ENCODE peak calls at places on chromosomes 2 and 18, in nine cellular contexts. L is putamen, V is activated T-cell treated with anti-CD3 and anti-CD28 coated beads for 1 hour, O is M059J, G is NCI-H1092 treated with DMSO at 0.1 percent for 48 hours, J is neural crest cell, D is uterus, Y is AG09319, F is adrenal gland. N is an unnamed sample.

GRCh38 chr2:197577446-197577845 is 61.6 kb downstream of the MOB4 start:
- DNase-seq in V (no peak), J (no peak), F (no peak), G (no peak), D (no peak), L (no peak), Y (no peak), O (no peak), N (no peak)

GRCh38 chr2:50444286-50444685 is 587.6 kb downstream of the NRXN1 start:
- DNase-seq in G (peak), L (no peak), O (peak), Y (no peak), F (no peak), V (no peak), D (no peak), J (no peak), N (no peak)

GRCh38 chr2:64730551-64731305 is 77.0 kb upstream of the SERTAD2 start:
- DNase-seq in V (no peak), F (peak), L (peak), J (no peak), O (peak), D (peak), G (peak), Y (peak), N (no peak)

GRCh38 chr2:95323347-95324155 is 26.4 kb downstream of the KCNIP3 start:
- DNase-seq in F (no peak), O (peak), Y (no peak), J (no peak), D (no peak), V (no peak), G (no peak), L (no peak), N (peak)

GRCh38 chr2:109692013-109692738 is 78.0 kb downstream of the SOWAHC start:
- DNase-seq in L (no peak), V (no peak), D (peak), J (no peak), G (no peak), Y (no peak), F (no peak), O (no peak), N (no peak)

GRCh38 chr2:39719317-39719716 is 53.6 kb downstream of the TMEM178A start:
- DNase-seq in O (peak), L (peak), V (no peak), F (peak), G (no peak), J (no peak), Y (no peak), D (no peak), N (no peak)

GRCh38 chr2:119453972-119454593 is 22.4 kb downstream of the TMEM37 start:
- DNase-seq in D (no peak), L (no peak), G (no peak), F (no peak), J (no peak), Y (no peak), O (no peak), V (no peak), N (no peak)

GRCh38 chr18:43642647-43643046 is 365.4 kb upstream of the SYT4 start:
- DNase-seq in D (no peak), F (no peak), G (no peak), J (no peak), L (no peak), V (no peak), O (no peak), Y (no peak), N (no peak)

GRCh38 chr18:78559584-78559983 is 420.0 kb upstream of the SALL3 start:
- DNase-seq in G (no peak), J (no peak), Y (no peak), L (no peak), F (no peak), V (no peak), O (no peak), D (no peak), N (no peak)

GRCh38 chr2:186068154-186068826 is 329.7 kb downstream of the FSIP2 start:
- DNase-seq in G (no peak), J (no peak), O (peak), L (no peak), F (peak), Y (no peak), V (no peak), D (no peak), N (no peak)

GRCh38 chr2:28413896-28414290 is 21.2 kb downstream of the FOSL2 start:
- DNase-seq in O (no peak), D (no peak), L (no peak), Y (no peak), V (no peak), F (peak), G (no peak), J (no peak), N (no peak)

GRCh38 chr2:223230352-223230751 is 178.4 kb downstream of the KCNE4 start:
- DNase-seq in Y (no peak), G (no peak), F (no peak), O (peak), L (no peak), D (no peak), V (no peak), J (no peak), N (no peak)

GRCh38 chr2:96245609-96246390 is 20.0 kb downstream of the TMEM127 start:
- DNase-seq in F (no peak), J (no peak), G (no peak), Y (no peak), D (no peak), O (peak), L (no peak), V (no peak), N (no peak)

GRCh38 chr18:57586243-57587049 is at the start of gene FECH:
- DNase-seq in G (peak), O (peak), D (peak), Y (peak), V (peak), L (peak), F (peak), J (peak), N (peak)

GRCh38 chr2:239114119-239114581 is 266.3 kb downstream of the TWIST2 start:
- DNase-seq in Y (peak), D (no peak), G (no peak), J (no peak), O (peak), V (no peak), F (no peak), L (no peak), N (no peak)

GRCh38 chr2:59904145-59904544 is 649.3 kb downstream of the BCL11A start:
- DNase-seq in G (peak), Y (no peak), J (no peak), O (no peak), V (no peak), L (no peak), D (no peak), F (no peak), N (no peak)

GRCh38 chr18:13379930-13380665 is 161.5 kb downstream of the LDLRAD4 start:
- DNase-seq in D (no peak), O (peak), V (no peak), J (no peak), F (peak), Y (no peak), L (no peak), G (peak), N (no peak)

GRCh38 chr2:109264595-109265328 is 135.8 kb downstream of the SH3RF3 start:
- DNase-seq in F (no peak), V (no peak), L (no peak), J (no peak), Y (peak), D (no peak), G (no peak), O (no peak), N (no peak)

GRCh38 chr2:14937336-14937735 is 304.8 kb downstream of the LRATD1 start:
- DNase-seq in D (no peak), G (no peak), L (no peak), F (no peak), O (no peak), J (no peak), V (no peak), Y (no peak), N (no peak)

GRCh38 chr2:43133708-43134570 is 92.5 kb downstream of the ZFP36L2 start:
- DNase-seq in D (no peak), V (peak), L (peak), Y (no peak), O (no peak), J (no peak), G (no peak), F (no peak), N (no peak)

GRCh38 chr2:169393068-169393590 is 30.8 kb upstream of the LRP2 start:
- DNase-seq in G (no peak), L (no peak), Y (no peak), F (no peak), V (no peak), D (no peak), J (no peak), O (peak), N (no peak)

GRCh38 chr2:151238527-151239487 is 22.9 kb downstream of the RBM43 start:
- DNase-seq in L (peak), F (peak), J (peak), Y (peak), O (peak), V (no peak), G (peak), D (peak), N (peak)

GRCh38 chr2:80531319-80531718 is 226.8 kb upstream of the LRRTM1 start:
- DNase-seq in O (no peak), G (no peak), F (no peak), V (no peak), Y (no peak), J (no peak), D (no peak), L (no peak), N (no peak)

GRCh38 chr2:241148239-241148638 is 1.0 kb downstream of the PASK start:
- DNase-seq in L (no peak), J (no peak), F (no peak), O (no peak), D (no peak), Y (no peak), G (no peak), V (no peak), N (no peak)

GRCh38 chr2:190627881-190628412 is 20.9 kb upstream of the NAB1 start:
- DNase-seq in O (no peak), F (no peak), J (no peak), Y (no peak), D (peak), G (peak), V (peak), L (no peak), N (peak)

GRCh38 chr2:63734510-63734909 is 107.2 kb upstream of the UGP2 start:
- DNase-seq in L (no peak), O (no peak), D (no peak), G (no peak), V (no peak), F (no peak), J (no peak), Y (no peak), N (no peak)

GRCh38 chr2:172100080-172101007 is 2.4 kb downstream of the DLX2 start:
- DNase-seq in J (peak), V (no peak), O (no peak), Y (no peak), L (no peak), F (no peak), D (no peak), G (no peak), N (peak)

GRCh38 chr2:128562471-128563347 is 244.0 kb upstream of the HS6ST1 start:
- DNase-seq in O (no peak), J (no peak), F (no peak), Y (no peak), V (no peak), L (no peak), D (no peak), G (no peak), N (no peak)

GRCh38 chr2:74379851-74380789 is at the start of gene DCTN1:
- DNase-seq in L (peak), V (no peak), O (peak), F (peak), G (no peak), J (peak), D (peak), Y (peak), N (peak)

N was measured in WTC11.